ENCODE peak calls at places on chromosomes 5 and 9, in eight cellular contexts. Z is T47D; X is stimulated activated CD4-positive, alpha-beta T cell treated with anti-CD3 and anti-CD28 coated beads, TNF-alpha, amount 100 ng/mL, for 24 hours; U is OCI-LY7; N is A172; R is breast epithelium; Q is GM04503; I is neural crest cell. S is an unnamed sample.

GRCh38 chr5:38692346-38692745 is 135.9 kb upstream of the LIFR start:
- DNase-seq in X (no peak), R (no peak), I (no peak), Q (no peak), Z (no peak), N (peak), U (no peak), S (no peak)

GRCh38 chr5:176469293-176469692 is 21.1 kb downstream of the FAF2 start:
- DNase-seq in Z (no peak), I (no peak), R (no peak), N (no peak), U (no peak), Q (no peak), X (no peak), S (no peak)

GRCh38 chr5:149749481-149750365 is 19.6 kb downstream of the PPARGC1B start:
- DNase-seq in Z (no peak), X (no peak), Q (no peak), R (no peak), N (peak), I (no peak), U (no peak), S (no peak)

GRCh38 chr5:78638423-78638822 is 10.1 kb downstream of the LHFPL2 start:
- DNase-seq in Q (peak), Z (no peak), N (peak), I (no peak), R (peak), U (no peak), X (no peak), S (peak)

GRCh38 chr5:153066281-153066680 is 424.2 kb upstream of the GRIA1 start:
- DNase-seq in U (no peak), Q (no peak), I (no peak), R (no peak), Z (no peak), X (no peak), N (no peak), S (no peak)

GRCh38 chr5:140603739-140604138 is 29.2 kb downstream of the CD14 start:
- DNase-seq in R (no peak), X (no peak), N (no peak), U (no peak), Q (no peak), I (no peak), Z (no peak), S (no peak)

GRCh38 chr9:119905706-119906105 is 536.5 kb upstream of the BRINP1 start:
- DNase-seq in U (no peak), Q (no peak), I (no peak), Z (no peak), N (no peak), R (no peak), X (no peak), S (peak)

GRCh38 chr9:23733495-23734078 is 92.5 kb downstream of the ELAVL2 start:
- DNase-seq in N (no peak), I (no peak), R (no peak), Z (no peak), X (no peak), Q (no peak), U (no peak), S (no peak)

GRCh38 chr5:129743541-129744187 is 4.2 kb upstream of the MINAR2 start:
- DNase-seq in Q (no peak), X (no peak), U (no peak), R (no peak), Z (no peak), N (no peak), I (no peak), S (no peak)

GRCh38 chr5:151063136-151063544 is 17.7 kb downstream of the TNIP1 start:
- DNase-seq in U (no peak), Q (no peak), R (no peak), X (no peak), N (peak), Z (no peak), I (no peak), S (peak)

GRCh38 chr5:73816656-73817420 is 190.8 kb downstream of the ARHGEF28 start:
- DNase-seq in X (no peak), Z (no peak), Q (peak), N (no peak), I (no peak), U (no peak), R (no peak), S (peak)

GRCh38 chr5:31476607-31477200 is 55.2 kb downstream of the DROSHA start:
- DNase-seq in N (no peak), Q (no peak), Z (no peak), X (no peak), U (no peak), I (no peak), R (no peak), S (no peak)

GRCh38 chr5:78221964-78222451 is 72.5 kb downstream of the AP3B1 start:
- DNase-seq in Z (peak), Q (no peak), U (peak), R (no peak), X (no peak), I (no peak), N (no peak), S (peak)

GRCh38 chr9:133114451-133114885 is 6.6 kb downstream of the RALGDS start:
- DNase-seq in R (peak), N (peak), U (no peak), Z (peak), Q (no peak), X (no peak), I (no peak), S (no peak)

GRCh38 chr5:125461641-125462072 is 715.2 kb upstream of the ZNF608 start:
- DNase-seq in I (no peak), X (no peak), U (no peak), Z (peak), R (no peak), N (no peak), Q (no peak), S (no peak)

GRCh38 chr9:8366161-8366926 is 566.8 kb upstream of the DMAC1 start:
- DNase-seq in Z (no peak), Q (no peak), X (no peak), I (no peak), N (peak), U (no peak), R (no peak), S (peak)

GRCh38 chr5:44821164-44821563 is 12.4 kb downstream of the MRPS30 start:
- DNase-seq in U (no peak), N (no peak), X (no peak), Z (peak), I (no peak), R (no peak), Q (no peak), S (no peak)

GRCh38 chr9:88534456-88535225 is at the start of gene NXNL2:
- DNase-seq in U (no peak), R (peak), N (peak), Q (peak), Z (peak), I (peak), X (peak), S (peak)

GRCh38 chr9:100281676-100282387 is 70.9 kb downstream of the TEX10 start:
- DNase-seq in N (no peak), R (no peak), X (no peak), Q (no peak), U (no peak), I (no peak), Z (no peak), S (no peak)

GRCh38 chr5:139561655-139562451 is 714 bp downstream of the UBE2D2 start:
- DNase-seq in X (peak), Q (no peak), I (peak), Z (peak), R (peak), N (peak), U (peak), S (peak)

GRCh38 chr9:3708751-3709150 is 182.9 kb upstream of the RFX3 start:
- DNase-seq in R (peak), U (no peak), I (no peak), Z (no peak), X (no peak), Q (no peak), N (no peak), S (peak)

GRCh38 chr9:128637656-128638055 is 19.0 kb downstream of the DYNC2I2 start:
- DNase-seq in X (no peak), Q (no peak), I (no peak), U (no peak), N (peak), R (no peak), Z (no peak), S (no peak)

GRCh38 chr5:169649486-169649885 is 12.4 kb downstream of the DOCK2 start:
- DNase-seq in R (no peak), I (no peak), N (no peak), U (no peak), Z (no peak), X (no peak), Q (no peak), S (no peak)

GRCh38 chr9:96392263-96392662 is 8.8 kb upstream of the SLC35D2 start:
- DNase-seq in N (no peak), R (peak), I (no peak), Q (no peak), U (no peak), Z (no peak), X (no peak), S (no peak)

GRCh38 chr5:161897033-161897432 is 49.1 kb downstream of the GABRA1 start:
- DNase-seq in U (no peak), Q (no peak), R (no peak), Z (no peak), X (no peak), I (no peak), N (no peak), S (no peak)

GRCh38 chr5:32538031-32538547 is 47.3 kb upstream of the SUB1 start:
- DNase-seq in R (no peak), X (peak), I (no peak), Z (no peak), Q (no peak), N (no peak), U (peak), S (no peak)

GRCh38 chr5:150129813-150130492 is 25.7 kb downstream of the PDGFRB start:
- DNase-seq in Q (no peak), R (peak), N (peak), I (peak), U (peak), Z (peak), X (peak), S (peak)

GRCh38 chr9:126502417-126503332 is 111.1 kb upstream of the LMX1B start:
- DNase-seq in I (no peak), Q (no peak), N (peak), Z (no peak), X (no peak), R (no peak), U (no peak), S (no peak)

GRCh38 chr5:126544087-126544740 is 50.8 kb downstream of the ALDH7A1 start:
- DNase-seq in X (peak), N (peak), U (peak), I (peak), Z (peak), R (no peak), Q (no peak), S (peak)

GRCh38 chr9:32956606-32957005 is 44.8 kb downstream of the APTX start:
- DNase-seq in I (no peak), X (no peak), U (no peak), Q (no peak), R (no peak), N (no peak), Z (no peak), S (no peak)